ENCODE peak calls at places on chromosomes 2 and 18, in five cellular contexts. X is GM23248, K is upper lobe of right lung, Y is breast epithelium, I is Panc1. G is an unnamed sample.

GRCh38 chr2:217793566-217794132 is 209.1 kb downstream of the TNS1 start:
- DNase-seq in I (no peak), Y (no peak), K (no peak), X (no peak), G (no peak)

GRCh38 chr18:49168970-49169619 is 218.3 kb upstream of the SMAD7 start:
- DNase-seq in K (no peak), I (no peak), Y (no peak), X (no peak), G (no peak)

GRCh38 chr2:122514451-122514996 is 759.1 kb downstream of the TSN start:
- DNase-seq in K (no peak), I (no peak), X (no peak), Y (no peak), G (no peak)

GRCh38 chr2:23606968-23607367 is 222.0 kb downstream of the KLHL29 start:
- DNase-seq in X (peak; percentile 61), K (no peak), I (no peak), Y (no peak), G (no peak)

GRCh38 chr2:212226114-212226513 is 312.5 kb downstream of the ERBB4 start:
- DNase-seq in X (no peak), Y (no peak), K (no peak), I (no peak), G (no peak)

GRCh38 chr2:71064754-71065621 is 3.5 kb upstream of the NAGK start:
- DNase-seq in K (no peak), X (peak; percentile 42), I (no peak), Y (no peak), G (no peak)

GRCh38 chr2:94873362-94874276 is 2.4 kb downstream of the TEKT4 start:
- DNase-seq in X (no peak), Y (no peak), I (no peak), K (peak; percentile 55), G (no peak)

GRCh38 chr2:18245375-18245774 is 315.1 kb downstream of the RDH14 start:
- DNase-seq in I (no peak), Y (no peak), X (peak; percentile 13), K (no peak), G (no peak)

GRCh38 chr2:64685430-64685829 is 31.7 kb upstream of the SERTAD2 start:
- DNase-seq in K (no peak), Y (no peak), X (peak; percentile 44), I (no peak), G (no peak)

GRCh38 chr2:159903404-159904126 is 105.6 kb upstream of the CD302 start:
- DNase-seq in I (no peak), Y (peak; percentile 34), K (no peak), X (peak; percentile 61), G (no peak)

GRCh38 chr18:51603111-51603510 is 405.6 kb upstream of the MEX3C start:
- DNase-seq in X (no peak), I (no peak), Y (no peak), K (no peak), G (no peak)

GRCh38 chr18:35415511-35416427 is 38.6 kb upstream of the ZNF396 start:
- DNase-seq in I (no peak), X (peak; percentile 65), Y (no peak), K (no peak), G (no peak)

GRCh38 chr18:43442571-43442970 is 165.3 kb upstream of the SYT4 start:
- DNase-seq in X (peak; percentile 1), I (no peak), Y (no peak), K (no peak), G (no peak)

GRCh38 chr2:144006139-144006538 is 513.8 kb downstream of the ZEB2 start:
- DNase-seq in Y (no peak), I (no peak), X (no peak), K (no peak), G (no peak)

GRCh38 chr2:120850551-120850950 is 114.9 kb downstream of the GLI2 start:
- DNase-seq in I (no peak), Y (no peak), X (no peak), K (peak; percentile 25), G (no peak)

GRCh38 chr2:99811544-99811943 is 321.7 kb upstream of the REV1 start:
- DNase-seq in X (peak; percentile 83), Y (no peak), K (no peak), I (no peak), G (no peak)

GRCh38 chr2:110121052-110121334 is 5.4 kb upstream of the MALL start:
- DNase-seq in X (peak; percentile 12), I (no peak), Y (no peak), K (no peak), G (no peak)

GRCh38 chr2:109141727-109142283 is 12.8 kb downstream of the SH3RF3 start:
- DNase-seq in X (no peak), I (no peak), K (no peak), Y (no peak), G (no peak)

GRCh38 chr2:80854831-80855230 is 550.3 kb upstream of the LRRTM1 start:
- DNase-seq in K (no peak), I (no peak), Y (no peak), X (no peak), G (no peak)

GRCh38 chr2:86038291-86039081 is 67.2 kb downstream of the POLR1A start:
- DNase-seq in Y (no peak), K (peak; percentile 33), I (no peak), X (peak; percentile 82), G (no peak)

GRCh38 chr2:3575534-3576324 is 669 bp downstream of the RPS7 start:
- DNase-seq in K (no peak), Y (no peak), X (peak; percentile 48), I (no peak), G (no peak)

GRCh38 chr2:138762515-138762914 is 17.7 kb downstream of the NXPH2 start:
- DNase-seq in I (no peak), K (no peak), X (no peak), Y (no peak), G (no peak)

GRCh38 chr2:72961853-72962468 is 44.6 kb downstream of the EMX1 start:
- DNase-seq in Y (no peak), K (no peak), I (no peak), X (no peak), G (no peak)

GRCh38 chr2:11393711-11394236 is 49.3 kb upstream of the ROCK2 start:
- DNase-seq in Y (no peak), X (no peak), K (no peak), I (no peak), G (no peak)

GRCh38 chr2:167550448-167550847 is 662.2 kb downstream of the XIRP2 start:
- DNase-seq in K (no peak), Y (no peak), X (peak; percentile 45), I (no peak), G (no peak)

GRCh38 chr2:177165731-177166711 is 46.6 kb upstream of the HNRNPA3 start:
- DNase-seq in Y (no peak), I (no peak), X (peak; percentile 60), K (no peak), G (no peak)

GRCh38 chr2:101295895-101296294 is 12.6 kb downstream of the RNF149 start:
- DNase-seq in K (no peak), Y (no peak), I (no peak), X (peak; percentile 82), G (no peak)

GRCh38 chr2:65277791-65278449 is 50.3 kb downstream of the ACTR2 start:
- DNase-seq in X (peak; percentile 57), K (peak; percentile 73), I (no peak), Y (no peak), G (no peak)

GRCh38 chr2:164784376-164784775 is 57.2 kb downstream of the COBLL1 start:
- DNase-seq in K (no peak), Y (no peak), X (peak; percentile 86), I (no peak), G (no peak)

GRCh38 chr2:174606336-174606735 is 8.7 kb upstream of the WIPF1 start:
- DNase-seq in I (no peak), K (no peak), Y (no peak), X (peak; percentile 95), G (no peak)

GRCh38 chr2:26693287-26693849 is 846 bp downstream of the KCNK3 start:
- DNase-seq in K (no peak), Y (no peak), X (no peak), I (no peak), G (no peak)

GRCh38 chr18:10062292-10062940 is 148.6 kb downstream of the VAPA start:
- DNase-seq in X (no peak), K (no peak), Y (no peak), I (no peak), G (no peak)

GRCh38 chr2:162403884-162404283 is 60.0 kb downstream of the GCA start:
- DNase-seq in Y (no peak), I (no peak), K (no peak), X (peak; percentile 41), G (no peak)

GRCh38 chr2:150007815-150008430 is 420.3 kb upstream of the MMADHC start:
- DNase-seq in X (peak; percentile 21), I (no peak), Y (no peak), K (no peak), G (no peak)

DNA sequence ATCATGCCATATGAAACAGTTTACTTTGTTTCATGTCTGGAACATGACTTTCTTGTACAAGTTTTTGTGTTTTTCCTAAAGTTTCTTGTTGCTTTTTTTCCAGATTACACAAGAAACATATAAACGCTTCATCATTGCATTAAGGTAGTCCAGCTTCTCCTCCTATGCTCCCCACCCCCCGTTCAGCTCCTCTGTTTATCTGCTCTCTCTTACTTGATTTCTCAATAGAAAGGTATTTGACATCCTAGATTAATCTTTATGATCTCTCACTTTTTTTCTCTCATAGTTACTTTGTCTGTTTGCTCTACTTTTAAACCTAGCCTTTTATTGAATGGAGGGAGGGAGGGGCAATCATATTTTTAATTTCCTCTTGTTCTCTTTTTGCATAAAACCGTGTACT is 25.3 kb downstream of the SLC40A1 start:
- DNase-seq in K (no peak), X (no peak), Y (no peak), I (no peak), G (no peak)
- H3K27ac ChIP-seq in K (no peak overlapping the region), X (no peak overlapping the region), Y (no peak overlapping the region), I (no peak overlapping the region), G (no peak overlapping the region)

DNA sequence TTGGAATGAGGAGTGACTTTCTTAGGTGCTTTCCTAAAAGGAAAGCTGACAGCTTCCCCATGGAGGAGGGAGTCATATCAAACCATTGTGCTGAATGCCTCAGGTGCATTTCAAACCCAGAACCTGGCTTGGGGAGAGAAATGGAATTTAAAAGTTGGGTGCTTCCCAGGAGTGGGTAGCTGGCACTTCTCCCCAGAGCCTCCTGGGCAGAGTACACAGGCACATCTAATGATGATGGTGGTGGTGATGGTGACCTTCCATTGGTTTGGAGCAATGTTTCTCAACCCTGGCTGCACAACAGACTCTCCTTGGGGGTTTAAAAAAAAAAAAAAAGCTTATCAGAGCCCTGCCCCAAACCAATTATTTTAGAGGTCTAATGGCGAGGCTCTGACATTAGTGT is 8.3 kb downstream of the FOSL2 start:
- DNase-seq in K (no peak), Y (no peak), I (no peak), X (no peak), G (no peak)
- H3K4me1 ChIP-seq in K (peaks cover 82% of the 10 kb centered on the region), Y (no peaks in the 10 kb centered on the region), I (peaks cover 41% of the 10 kb centered on the region), X (peaks cover 59% of the 10 kb centered on the region), G (no peaks in the 10 kb centered on the region)

DNA sequence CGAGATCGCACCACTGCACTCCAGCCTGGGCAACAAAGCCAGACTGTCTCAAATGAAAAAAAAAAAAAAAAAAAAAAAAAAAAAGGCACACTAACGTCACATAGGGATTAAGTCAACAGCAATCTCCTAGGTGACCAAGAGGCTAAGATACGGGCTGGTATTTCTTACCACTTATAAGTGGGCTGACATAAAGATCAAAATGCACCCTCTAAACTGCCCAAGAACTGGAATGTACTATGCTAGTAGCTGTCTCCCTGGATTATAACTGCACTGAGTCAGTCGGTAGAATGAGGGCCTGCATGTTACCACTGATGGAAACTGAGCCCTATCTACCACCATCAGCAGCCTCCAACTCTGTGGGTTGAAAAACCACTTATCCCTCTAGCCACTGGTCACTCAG is 80.6 kb downstream of the KLF7 start:
- DNase-seq in I (no peak), Y (no peak), K (no peak), X (no peak), G (no peak)
- H3K4me3 ChIP-seq in I (no peak overlapping the region), Y (no peak overlapping the region), K (no peak overlapping the region), X (no peak overlapping the region), G (no peak overlapping the region)

GRCh38 chr2:205702576-205702975 is 20.3 kb downstream of the NRP2 start:
- DNase-seq in I (no peak), X (no peak), K (no peak), Y (no peak), G (no peak)
- H3K27ac ChIP-seq in I (no peak overlapping the region), X (no peak overlapping the region), K (no peak overlapping the region), Y (no peak overlapping the region), G (no peak overlapping the region)